ENCODE peak calls at places on chromosomes 12 and 14, in ten cellular contexts. A is pancreas, D is lung, O is mammary epithelial cell, M is endodermal cell, B is AG09309, N is Caco-2, I is Peyer's patch, T is ovary, V is astrocyte. C is an unnamed sample.

GRCh38 chr12:93335603-93336162 is 42.0 kb upstream of the NUDT4 start:
- DNase-seq in A (no peak), D (no peak), O (no peak), M (no peak), B (no peak), N (no peak), I (no peak), T (no peak), V (no peak), C (no peak)

GRCh38 chr14:87000071-87000470 is 992.9 kb downstream of the GALC start:
- DNase-seq in A (no peak), D (no peak), O (no peak), M (no peak), B (no peak), N (no peak), I (no peak), T (no peak), V (no peak), C (no peak)

GRCh38 chr14:52547526-52547925 is 4.8 kb downstream of the TXNDC16 start:
- DNase-seq in A (no peak), D (no peak), O (no peak), M (no peak), B (no peak), N (no peak), I (no peak), T (no peak), V (no peak), C (no peak)

GRCh38 chr12:8078400-8078799 is 3.7 kb upstream of the NECAP1 start:
- DNase-seq in A (no peak), D (no peak), O (peak), M (peak), B (peak), N (peak), I (no peak), T (no peak), V (peak), C (peak)

GRCh38 chr14:36935976-36936678 is 236.3 kb downstream of the SLC25A21 start:
- DNase-seq in A (no peak), D (no peak), O (peak), M (no peak), B (no peak), N (peak), I (no peak), T (no peak), V (peak), C (no peak)

GRCh38 chr12:43551271-43551970 is 582 bp downstream of the ADAMTS20 start:
- DNase-seq in A (no peak), D (no peak), O (peak), M (peak), B (no peak), N (no peak), I (no peak), T (no peak), V (no peak), C (no peak)

GRCh38 chr14:80867091-80867490 is 74.4 kb downstream of the CEP128 start:
- DNase-seq in A (no peak), D (no peak), O (peak), M (no peak), B (no peak), N (no peak), I (no peak), T (no peak), V (no peak), C (no peak)

GRCh38 chr14:102209224-102209966 is 69.7 kb downstream of the WDR20 start:
- DNase-seq in A (no peak), D (no peak), O (no peak), M (peak), B (no peak), N (peak), I (peak), T (no peak), V (no peak), C (peak)

GRCh38 chr14:32430326-32430725 is 101.2 kb downstream of the AKAP6 start:
- DNase-seq in A (no peak), D (no peak), O (peak), M (no peak), B (no peak), N (no peak), I (no peak), T (no peak), V (peak), C (no peak)

GRCh38 chr14:31441273-31442110 is 15.8 kb downstream of the DTD2 start:
- DNase-seq in A (no peak), D (no peak), O (no peak), M (no peak), B (peak), N (peak), I (no peak), T (no peak), V (peak), C (no peak)

GRCh38 chr12:4036872-4037271 is 163.7 kb upstream of the PARP11 start:
- DNase-seq in A (no peak), D (no peak), O (no peak), M (no peak), B (no peak), N (no peak), I (no peak), T (no peak), V (no peak), C (peak)

GRCh38 chr12:18998343-18999270 is 130.9 kb upstream of the PLEKHA5 start:
- DNase-seq in A (no peak), D (peak), O (peak), M (no peak), B (peak), N (no peak), I (no peak), T (no peak), V (peak), C (no peak)

GRCh38 chr12:114671664-114672476 is 12.1 kb downstream of the TBX3 start:
- DNase-seq in A (no peak), D (no peak), O (peak), M (peak), B (no peak), N (no peak), I (no peak), T (no peak), V (no peak), C (no peak)

GRCh38 chr14:68780358-68781160 is 12.3 kb downstream of the ZFP36L1 start:
- DNase-seq in A (peak), D (peak), O (no peak), M (peak), B (no peak), N (peak), I (peak), T (peak), V (peak), C (no peak)

GRCh38 chr14:23936084-23936829 is 17.3 kb upstream of the DHRS4 start:
- DNase-seq in A (peak), D (no peak), O (no peak), M (no peak), B (no peak), N (peak), I (peak), T (no peak), V (no peak), C (no peak)

GRCh38 chr14:72457641-72458040 is 436.3 kb downstream of the DPF3 start:
- DNase-seq in A (no peak), D (no peak), O (peak), M (no peak), B (peak), N (no peak), I (no peak), T (no peak), V (peak), C (no peak)

GRCh38 chr12:6822461-6823135 is 977 bp downstream of the GPR162 start:
- DNase-seq in A (no peak), D (no peak), O (no peak), M (no peak), B (no peak), N (no peak), I (no peak), T (no peak), V (no peak), C (no peak)

GRCh38 chr12:55642275-55643068 is 5.8 kb downstream of the OR10P1 start:
- DNase-seq in A (no peak), D (no peak), O (no peak), M (peak), B (no peak), N (no peak), I (no peak), T (no peak), V (no peak), C (no peak)

GRCh38 chr14:69636051-69636639 is 24.7 kb downstream of the SUSD6 start:
- DNase-seq in A (no peak), D (no peak), O (no peak), M (no peak), B (no peak), N (no peak), I (no peak), T (no peak), V (no peak), C (no peak)

GRCh38 chr12:6958609-6959375 is 7.6 kb downstream of the PTPN6 start:
- DNase-seq in A (peak), D (no peak), O (no peak), M (no peak), B (no peak), N (no peak), I (peak), T (no peak), V (no peak), C (no peak)

GRCh38 chr14:69323266-69323966 is 63.5 kb downstream of the GALNT16 start:
- DNase-seq in A (no peak), D (no peak), O (no peak), M (peak), B (no peak), N (no peak), I (peak), T (peak), V (no peak), C (no peak)

GRCh38 chr14:56899829-56900228 is 89.5 kb upstream of the OTX2 start:
- DNase-seq in A (no peak), D (no peak), O (no peak), M (peak), B (no peak), N (no peak), I (no peak), T (no peak), V (no peak), C (no peak)

GRCh38 chr14:96261772-96262485 is 5.9 kb downstream of the BDKRB1 start:
- DNase-seq in A (peak), D (no peak), O (no peak), M (no peak), B (no peak), N (no peak), I (no peak), T (no peak), V (no peak), C (no peak)

GRCh38 chr14:98924046-98924445 is 348.0 kb downstream of the BCL11B start:
- DNase-seq in A (no peak), D (no peak), O (no peak), M (peak), B (no peak), N (no peak), I (no peak), T (no peak), V (no peak), C (no peak)

GRCh38 chr12:108302471-108303311 is 36.4 kb downstream of the CMKLR1 start:
- DNase-seq in A (peak), D (peak), O (no peak), M (peak), B (peak), N (peak), I (no peak), T (peak), V (peak), C (no peak)
- TF ChIP-seq CTCF in A (no peak), D (no peak), O (no peak), M (peak), B (peak), N (peak), I (no peak), T (no peak), V (no peak), C (peak)

DNA sequence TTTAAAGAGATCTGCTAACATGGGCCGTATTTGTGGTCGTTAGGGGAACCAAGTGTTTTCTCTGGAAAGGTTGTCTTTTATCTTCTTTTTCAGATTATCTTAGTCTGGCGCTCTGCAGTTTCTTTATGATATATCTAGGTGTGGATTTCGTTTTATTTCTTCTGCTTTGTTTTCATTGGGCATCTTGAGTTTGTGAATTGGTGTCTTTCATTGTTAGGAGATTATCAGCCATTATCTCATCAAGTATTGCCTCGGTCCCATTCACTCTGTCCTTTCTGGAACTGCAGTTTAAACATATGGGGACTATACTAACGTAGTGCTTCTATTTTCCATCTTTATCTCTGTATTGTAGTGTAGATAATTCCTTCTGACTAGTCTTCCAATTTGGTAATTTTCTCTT is 60.4 kb downstream of the BICDL1 start:
- DNase-seq in A (no peak), D (no peak), O (no peak), M (no peak), B (no peak), N (no peak), I (no peak), T (no peak), V (no peak), C (no peak)
- H3K4me3 ChIP-seq in A (no peak), D (no peak), O (no peak), M (no peak), B (no peak), N (no peak), I (no peak), T (no peak), V (no peak), C (no peak)

GRCh38 chr14:21041676-21042433 is at the start of gene RNASE7:
- DNase-seq in A (peak), D (no peak), O (peak), M (no peak), B (no peak), N (no peak), I (no peak), T (no peak), V (peak), C (no peak)

GRCh38 chr14:21038416-21039058 is 3.6 kb upstream of the RNASE7 start:
- DNase-seq in A (no peak), D (no peak), O (no peak), M (no peak), B (no peak), N (peak), I (no peak), T (no peak), V (no peak), C (no peak)

GRCh38 chr14:21039059-21039422 is 3.1 kb upstream of the RNASE7 start:
- DNase-seq in A (peak), D (peak), O (peak), M (peak), B (no peak), N (no peak), I (peak), T (peak), V (peak), C (no peak)

GRCh38 chr14:21039585-21040369 is 2.4 kb upstream of the RNASE7 start:
- DNase-seq in A (peak), D (no peak), O (peak), M (peak), B (no peak), N (peak), I (no peak), T (peak), V (peak), C (no peak)

DNA sequence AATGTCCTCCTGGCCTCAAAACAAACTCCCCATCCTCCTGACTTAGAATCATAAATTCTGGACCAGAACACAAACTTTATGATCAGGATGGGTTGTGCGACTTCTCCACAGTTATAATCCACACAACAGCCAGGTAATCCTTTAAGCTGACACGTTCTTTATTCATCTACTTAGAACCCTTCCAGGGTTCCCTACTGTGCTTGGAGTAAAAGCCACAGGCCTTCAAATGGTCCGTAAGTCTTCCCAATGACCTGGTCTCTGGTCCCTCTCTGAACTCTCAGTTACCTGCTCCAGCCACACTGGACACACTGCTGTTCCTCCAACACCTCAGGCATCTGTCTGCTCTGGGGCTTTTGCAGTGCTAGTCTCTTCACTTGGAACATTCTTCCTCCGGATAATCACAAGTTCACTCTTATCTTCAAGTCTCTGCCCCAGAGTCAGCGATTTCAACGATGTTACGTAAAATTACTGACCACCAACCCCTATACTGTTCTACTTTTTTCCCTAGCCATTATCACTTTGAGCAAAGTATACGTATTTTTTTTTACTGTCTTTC is 1.7 kb upstream of the RNASE7 start:
- DNase-seq in A (no peak), D (no peak), O (no peak), M (no peak), B (no peak), N (no peak), I (no peak), T (no peak), V (no peak), C (no peak)
- TF ChIP-seq CTCF in A (no peak), D (no peak), O (no peak), M (no peak), B (no peak), N (no peak), I (no peak), T (no peak), V (no peak), C (no peak)

GRCh38 chr14:61696753-61697318 is 1.5 kb downstream of the HIF1A start:
- DNase-seq in A (no peak), D (no peak), O (no peak), M (no peak), B (no peak), N (no peak), I (no peak), T (no peak), V (no peak), C (no peak)

GRCh38 chr14:61695695-61696527 is 598 bp downstream of the HIF1A start:
- DNase-seq in A (peak), D (peak), O (peak), M (peak), B (no peak), N (peak), I (peak), T (peak), V (peak), C (no peak)

GRCh38 chr14:61699092-61699491 is 3.8 kb downstream of the HIF1A start:
- DNase-seq in A (no peak), D (no peak), O (no peak), M (no peak), B (no peak), N (no peak), I (no peak), T (no peak), V (no peak), C (no peak)

GRCh38 chr14:61700104-61700886 is 5.0 kb downstream of the HIF1A start:
- DNase-seq in A (no peak), D (no peak), O (no peak), M (no peak), B (no peak), N (no peak), I (no peak), T (no peak), V (no peak), C (no peak)

GRCh38 chr14:61698216-61698980 is 3.1 kb downstream of the HIF1A start:
- DNase-seq in A (no peak), D (no peak), O (no peak), M (no peak), B (no peak), N (no peak), I (no peak), T (no peak), V (no peak), C (no peak)
- H3K4me3 ChIP-seq in A (no peak), D (peak), O (peak), M (peak), B (peak), N (no peak), I (no peak), T (peak), V (peak), C (peak)

DNA sequence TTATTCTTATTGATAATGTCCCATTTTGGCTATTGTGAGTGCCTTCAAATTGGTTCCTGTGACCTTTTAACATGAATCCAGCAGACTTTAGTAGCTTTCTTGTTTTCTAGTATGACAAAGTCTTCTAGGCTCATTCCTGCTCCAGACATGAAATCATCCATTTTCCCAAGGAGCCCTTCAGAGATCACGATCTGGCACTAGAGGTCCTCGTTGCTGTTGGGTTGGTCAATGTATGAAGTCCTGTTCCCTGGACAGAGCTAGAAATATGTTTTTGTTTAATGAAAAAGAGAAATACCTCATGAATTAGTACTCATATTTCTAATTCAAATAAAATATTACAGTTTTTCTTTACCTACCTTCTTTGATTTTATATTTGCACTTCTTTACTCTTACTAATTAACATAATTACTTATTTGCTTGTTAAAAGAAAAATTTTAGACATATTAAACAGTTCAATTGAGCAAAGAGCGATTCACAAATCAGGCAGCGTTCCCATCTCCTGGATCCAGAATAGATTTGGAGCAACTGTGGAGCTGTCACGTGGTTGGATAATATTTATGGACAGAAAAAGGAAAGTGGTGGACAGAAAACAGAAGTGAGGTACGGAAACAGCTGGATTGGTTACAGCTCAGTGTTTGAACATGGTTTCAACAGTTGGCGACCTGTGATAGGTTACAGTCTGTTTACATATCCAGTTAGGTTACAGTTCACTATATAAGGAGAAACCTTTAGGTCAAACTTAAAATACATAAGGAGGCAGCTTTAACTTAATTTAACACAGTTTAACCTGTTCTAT is 19.8 kb upstream of the FAM234B start:
- DNase-seq in A (no peak), D (peak), O (no peak), M (no peak), B (peak), N (no peak), I (no peak), T (no peak), V (no peak), C (no peak)
- TF ChIP-seq CTCF in A (peak), D (peak), O (no peak), M (peak), B (peak), N (peak), I (peak), T (no peak), V (no peak), C (no peak)

GRCh38 chr14:67557656-67558055 is 24.6 kb downstream of the PLEKHH1 start:
- DNase-seq in A (no peak), D (no peak), O (no peak), M (no peak), B (no peak), N (no peak), I (peak), T (no peak), V (no peak), C (no peak)
- H3K4me3 ChIP-seq in A (no peak), D (no peak), O (no peak), M (no peak), B (no peak), N (no peak), I (no peak), T (no peak), V (no peak), C (no peak)